ENCODE peak calls at places on chromosomes 13 and 19, in seven cellular contexts. One of them, this sample, is unnamed.

GRCh38 chr13:113178070-113178895 is 19.8 kb downstream of the PROZ start:
- DNase-seq in HT-29: no peak
- DNase-seq in activated B cell treated with CpG ODN at 0.5 μM for 24 hours: no peak
- DNase-seq in AG04450: peak
- DNase-seq in osteoblast: peak
- DNase-seq in NCI-H1417: no peak
- DNase-seq in aorta: no peak
- DNase-seq in this sample: no peak

GRCh38 chr19:8456064-8456463 is 11.3 kb downstream of the HNRNPM start:
- DNase-seq in aorta: no peak
- DNase-seq in AG04450: no peak
- DNase-seq in HT-29: no peak
- DNase-seq in activated B cell treated with CpG ODN at 0.5 μM for 24 hours: no peak
- DNase-seq in NCI-H1417: no peak
- DNase-seq in osteoblast: no peak
- DNase-seq in this sample: no peak

GRCh38 chr19:56671613-56671994 is at the start of gene ZNF835:
- DNase-seq in aorta: peak
- DNase-seq in AG04450: no peak
- DNase-seq in osteoblast: peak
- DNase-seq in activated B cell treated with CpG ODN at 0.5 μM for 24 hours: peak
- DNase-seq in HT-29: no peak
- DNase-seq in NCI-H1417: no peak
- DNase-seq in this sample: peak

GRCh38 chr19:13195678-13196077 is 45.5 kb downstream of the IER2 start:
- DNase-seq in activated B cell treated with CpG ODN at 0.5 μM for 24 hours: peak
- DNase-seq in aorta: no peak
- DNase-seq in AG04450: no peak
- DNase-seq in NCI-H1417: no peak
- DNase-seq in HT-29: peak
- DNase-seq in osteoblast: peak
- DNase-seq in this sample: no peak

GRCh38 chr13:30708541-30708940 is 26.8 kb upstream of the ALOX5AP start:
- DNase-seq in NCI-H1417: no peak
- DNase-seq in HT-29: no peak
- DNase-seq in activated B cell treated with CpG ODN at 0.5 μM for 24 hours: no peak
- DNase-seq in aorta: no peak
- DNase-seq in osteoblast: peak
- DNase-seq in AG04450: no peak
- DNase-seq in this sample: no peak

GRCh38 chr13:110274687-110275086 is 32.3 kb downstream of the COL4A1 start:
- DNase-seq in AG04450: no peak
- DNase-seq in HT-29: peak
- DNase-seq in aorta: no peak
- DNase-seq in activated B cell treated with CpG ODN at 0.5 μM for 24 hours: no peak
- DNase-seq in NCI-H1417: no peak
- DNase-seq in osteoblast: no peak
- DNase-seq in this sample: no peak

GRCh38 chr19:6967962-6968361 is 53.3 kb downstream of the MBD3L2B start:
- DNase-seq in activated B cell treated with CpG ODN at 0.5 μM for 24 hours: no peak
- DNase-seq in AG04450: no peak
- DNase-seq in NCI-H1417: no peak
- DNase-seq in HT-29: no peak
- DNase-seq in aorta: no peak
- DNase-seq in osteoblast: no peak
- DNase-seq in this sample: no peak

GRCh38 chr13:104779311-104779710 is 1713.1 kb upstream of the SLC10A2 start:
- DNase-seq in HT-29: no peak
- DNase-seq in activated B cell treated with CpG ODN at 0.5 μM for 24 hours: no peak
- DNase-seq in NCI-H1417: no peak
- DNase-seq in aorta: no peak
- DNase-seq in osteoblast: no peak
- DNase-seq in AG04450: peak
- DNase-seq in this sample: no peak

GRCh38 chr13:95354680-95355487 is 53.6 kb upstream of the ABCC4 start:
- DNase-seq in activated B cell treated with CpG ODN at 0.5 μM for 24 hours: no peak
- DNase-seq in HT-29: no peak
- DNase-seq in AG04450: no peak
- DNase-seq in aorta: no peak
- DNase-seq in NCI-H1417: no peak
- DNase-seq in osteoblast: no peak
- DNase-seq in this sample: no peak